ENCODE peak calls at places on chromosomes 3 and 15, in eight cellular contexts. S is IMR-90, O is progenitor cell of endocrine pancreas, R is body of pancreas, C is cardiac fibroblast, F is PC-3, B is endothelial cell, X is adrenal gland. E is an unnamed sample.

GRCh38 chr15:21267686-21268395 is 172.5 kb downstream of the POTEB3 start:
- DNase-seq in B (no peak), R (no peak), C (no peak), X (no peak), S (no peak), F (peak), O (no peak), E (no peak)

GRCh38 chr3:171132873-171133272 is 106.4 kb upstream of the SLC2A2 start:
- DNase-seq in S (peak), B (no peak), C (peak), F (peak), X (no peak), R (no peak), O (no peak), E (no peak)

GRCh38 chr3:194637541-194638400 is 4.6 kb upstream of the TMEM44 start:
- DNase-seq in C (no peak), S (no peak), X (peak), F (no peak), B (no peak), O (no peak), R (no peak), E (no peak)

GRCh38 chr3:179146911-179147570 is 1.1 kb upstream of the PIK3CA start:
- DNase-seq in R (no peak), S (peak), O (no peak), C (peak), F (peak), X (no peak), B (peak), E (no peak)

GRCh38 chr3:90054306-90054705 is 946.9 kb downstream of the EPHA3 start:
- DNase-seq in O (no peak), C (no peak), X (no peak), B (no peak), F (no peak), S (no peak), R (no peak), E (no peak)

GRCh38 chr15:27956285-27956684 is 142.8 kb downstream of the OCA2 start:
- DNase-seq in S (no peak), X (no peak), O (no peak), R (peak), C (no peak), B (no peak), F (no peak), E (no peak)

GRCh38 chr3:67386446-67386845 is 268.0 kb downstream of the SUCLG2 start:
- DNase-seq in X (no peak), S (peak), F (no peak), B (no peak), R (no peak), O (no peak), C (no peak), E (no peak)

GRCh38 chr3:63274359-63274758 is 3.7 kb upstream of the SYNPR start:
- DNase-seq in B (no peak), F (no peak), C (no peak), O (no peak), X (no peak), S (no peak), R (no peak), E (no peak)

GRCh38 chr15:64825081-64825430 is 391 bp downstream of the PIF1 start:
- DNase-seq in C (no peak), O (no peak), X (no peak), R (no peak), F (no peak), B (no peak), S (no peak), E (no peak)

GRCh38 chr3:177729939-177730700 is 532.8 kb upstream of the TBL1XR1 start:
- DNase-seq in F (no peak), B (no peak), O (no peak), R (peak), X (peak), S (no peak), C (peak), E (no peak)

GRCh38 chr3:150763122-150763840 is at the start of gene SIAH2:
- DNase-seq in C (peak), S (peak), B (peak), R (peak), O (peak), F (peak), X (peak), E (peak)
- TF ChIP-seq CTCF in C (no peak), S (peak), B (no peak), R (no peak), O (no peak), F (no peak), X (no peak), E (peak)

GRCh38 chr3:49021213-49021812 is 608 bp upstream of the NDUFAF3 start:
- DNase-seq in F (peak), R (peak), S (peak), C (peak), B (peak), X (peak), O (peak), E (peak)
- TF ChIP-seq CTCF in F (no peak), R (no peak), S (no peak), C (no peak), B (no peak), X (no peak), O (no peak), E (no peak)

DNA sequence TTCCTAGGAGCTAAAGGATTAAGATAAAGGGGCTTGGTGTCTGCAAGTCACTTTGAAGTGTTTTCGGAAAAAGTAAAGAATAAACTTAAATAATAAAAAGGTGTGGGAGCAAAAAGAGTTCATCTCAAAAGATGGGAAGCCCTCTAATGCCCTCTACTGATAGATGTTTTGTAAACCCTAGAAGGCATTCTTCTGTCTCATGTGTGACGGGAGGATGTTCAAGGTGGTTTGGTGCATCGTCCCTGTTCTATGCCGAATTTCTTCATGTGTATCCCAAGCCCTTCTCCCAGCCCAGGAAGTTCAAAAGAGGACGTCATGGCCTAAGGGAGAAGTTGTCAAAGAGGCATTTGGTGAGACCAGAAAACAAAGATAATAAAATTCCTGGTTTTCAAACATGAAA is 37.2 kb downstream of the CCK start:
- DNase-seq in R (no peak), X (no peak), C (peak), F (peak), S (peak), B (no peak), O (no peak), E (no peak)
- TF ChIP-seq CTCF in R (no peak), X (no peak), C (peak), F (peak), S (peak), B (no peak), O (no peak), E (peak)

DNA sequence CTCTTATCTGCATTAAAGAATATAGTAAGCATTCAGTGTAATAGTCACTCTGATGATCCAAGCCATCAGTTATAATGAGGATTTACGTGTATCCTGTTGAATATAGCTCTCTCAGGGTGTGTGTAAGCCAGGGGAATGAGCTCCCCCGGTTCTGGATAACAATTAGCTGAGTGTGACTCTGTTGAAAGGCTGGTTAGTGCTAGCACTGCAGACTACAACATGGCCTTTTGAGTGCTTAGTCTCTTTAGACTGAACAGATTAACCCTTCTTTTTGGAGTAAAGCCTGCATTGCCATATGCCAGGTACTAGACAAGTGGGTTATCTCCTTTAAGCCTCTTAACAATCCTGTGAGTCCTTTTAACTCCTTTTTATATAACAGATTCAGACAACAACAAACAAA is 119.5 kb downstream of the TMEM108 start:
- DNase-seq in B (no peak), F (no peak), X (no peak), C (no peak), S (no peak), R (no peak), O (no peak), E (peak)
- TF ChIP-seq CTCF in B (no peak), F (no peak), X (no peak), C (no peak), S (no peak), R (no peak), O (no peak), E (no peak)

DNA sequence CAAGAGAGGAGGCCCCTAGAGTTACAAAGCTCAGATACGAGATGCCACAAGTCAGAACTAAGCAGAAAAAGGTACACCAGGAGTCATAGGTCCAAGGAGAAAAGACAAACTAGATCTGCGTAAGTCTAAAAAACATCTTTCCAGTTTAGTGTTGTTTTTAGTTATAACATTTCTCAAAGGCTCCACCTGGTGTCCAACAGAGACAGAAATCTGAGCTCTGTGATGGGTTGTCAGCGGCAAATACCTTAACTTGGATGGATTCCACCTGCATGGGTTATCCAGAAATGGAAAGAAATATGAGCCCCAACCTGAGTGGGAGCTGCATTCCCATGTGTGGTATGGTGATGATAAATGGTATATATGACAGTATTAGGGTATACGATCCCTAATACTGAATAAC is 238.6 kb upstream of the CHRM5 start:
- DNase-seq in S (peak), B (no peak), X (no peak), F (peak), C (no peak), O (no peak), R (no peak), E (no peak)
- TF ChIP-seq CTCF in S (peak), B (no peak), X (no peak), F (peak), C (peak), O (peak), R (no peak), E (no peak)

E was measured in D721Med.